ENCODE peak calls at places on chromosomes 11 and 22, in eight cellular contexts. B, K, W, M, X, T, C and Z are unnamed samples.

GRCh38 chr11:132901638-132902610 is 630.4 kb downstream of the OPCML start:
- DNase-seq in X (no peak), M (no peak), B (no peak), W (no peak), C (no peak), T (no peak), K (no peak), Z (no peak)

GRCh38 chr11:1298695-1299492 is 10.5 kb downstream of the TOLLIP start:
- DNase-seq in M (peak; percentile 73), X (peak; percentile 89), K (no peak), C (no peak), T (peak; percentile 20), W (no peak), B (peak; percentile 26), Z (peak; percentile 85)

GRCh38 chr11:13242564-13242963 is 35.0 kb upstream of the BMAL1 start:
- DNase-seq in K (no peak), X (no peak), W (no peak), M (no peak), B (no peak), T (no peak), C (no peak), Z (peak; percentile 37)

GRCh38 chr11:44564653-44565007 is 833 bp upstream of the CD82 start:
- DNase-seq in B (peak; percentile 84), K (peak; percentile 61), T (peak; percentile 85), X (peak; percentile 82), W (peak; percentile 50), M (peak; percentile 82), C (peak; percentile 86), Z (peak; percentile 96)

GRCh38 chr11:75161506-75161905 is 10.6 kb downstream of the SLCO2B1 start:
- DNase-seq in W (no peak), X (no peak), M (no peak), B (no peak), K (no peak), T (no peak), C (no peak), Z (no peak)

GRCh38 chr11:22337571-22338464 is at the start of gene SLC17A6:
- DNase-seq in C (peak; percentile 22), T (no peak), M (no peak), K (no peak), B (no peak), X (peak; percentile 15), W (no peak), Z (peak; percentile 25)

GRCh38 chr22:23816552-23816976 is 22.2 kb downstream of the DERL3 start:
- DNase-seq in X (no peak), M (no peak), T (no peak), B (no peak), K (no peak), C (no peak), W (no peak), Z (no peak)

GRCh38 chr11:45025716-45026492 is 75.2 kb upstream of the TP53I11 start:
- DNase-seq in T (no peak), C (no peak), M (peak; percentile 68), X (peak; percentile 50), W (peak; percentile 44), K (no peak), B (no peak), Z (no peak)

GRCh38 chr11:109658169-109658568 is 236.2 kb downstream of the C11orf87 start:
- DNase-seq in K (no peak), T (no peak), C (no peak), X (no peak), M (no peak), W (no peak), B (no peak), Z (no peak)

GRCh38 chr11:127056338-127056971 is 55.9 kb upstream of the KIRREL3 start:
- DNase-seq in W (no peak), X (no peak), T (peak; percentile 15), B (peak; percentile 15), C (no peak), M (no peak), K (no peak), Z (no peak)

GRCh38 chr22:42644422-42645340 is 4.3 kb upstream of the ATP5MGL start:
- DNase-seq in T (no peak), W (no peak), C (peak; percentile 23), X (peak; percentile 39), B (peak; percentile 59), K (no peak), M (peak; percentile 69), Z (no peak)

GRCh38 chr11:71451596-71452353 is 1.2 kb upstream of the NADSYN1 start:
- DNase-seq in W (peak; percentile 50), M (no peak), B (no peak), X (no peak), T (no peak), C (no peak), K (no peak), Z (no peak)

GRCh38 chr11:77882396-77882795 is 61.5 kb downstream of the AAMDC start:
- DNase-seq in T (no peak), K (no peak), X (no peak), W (no peak), B (no peak), M (no peak), C (peak; percentile 23), Z (no peak)

GRCh38 chr11:134554861-134555260 is 142.8 kb upstream of the B3GAT1 start:
- DNase-seq in T (no peak), X (no peak), B (no peak), K (no peak), M (no peak), C (no peak), W (no peak), Z (no peak)

GRCh38 chr11:129613076-129613475 is 202.6 kb upstream of the TMEM45B start:
- DNase-seq in W (no peak), X (peak; percentile 55), C (no peak), M (no peak), K (no peak), B (no peak), T (no peak), Z (peak; percentile 36)

GRCh38 chr11:76415073-76415472 is 29.7 kb upstream of the EMSY start:
- DNase-seq in X (no peak), B (no peak), W (no peak), C (no peak), K (no peak), M (no peak), T (no peak), Z (no peak)

GRCh38 chr11:14506532-14506931 is 6.9 kb upstream of the COPB1 start:
- DNase-seq in C (peak; percentile 34), X (peak; percentile 68), B (peak; percentile 13), M (no peak), W (no peak), K (no peak), T (no peak), Z (no peak)

GRCh38 chr11:103170865-103171264 is 61.6 kb downstream of the DYNC2H1 start:
- DNase-seq in K (no peak), T (peak; percentile 83), B (peak; percentile 47), W (no peak), C (no peak), X (peak; percentile 91), M (no peak), Z (peak; percentile 4)

GRCh38 chr11:118383657-118384056 is 17.7 kb upstream of the ATP5MG start:
- DNase-seq in B (no peak), M (no peak), T (no peak), X (no peak), K (no peak), C (no peak), W (no peak), Z (no peak)

GRCh38 chr11:93020248-93021088 is 51.0 kb downstream of the MTNR1B start:
- DNase-seq in X (peak; percentile 72), C (peak; percentile 89), W (no peak), B (peak; percentile 63), T (peak; percentile 86), K (no peak), M (no peak), Z (peak; percentile 98)

GRCh38 chr22:36201630-36202312 is at the start of gene APOL4:
- DNase-seq in X (no peak), T (no peak), B (no peak), K (no peak), W (no peak), M (peak; percentile 81), C (no peak), Z (no peak)

GRCh38 chr11:22775248-22775647 is 54.4 kb downstream of the SVIP start:
- DNase-seq in T (no peak), W (no peak), K (no peak), M (no peak), B (no peak), C (no peak), X (no peak), Z (no peak)

GRCh38 chr11:130278151-130278550 is 36.6 kb downstream of the ZBTB44 start:
- DNase-seq in W (no peak), M (no peak), K (no peak), X (no peak), B (no peak), T (no peak), C (no peak), Z (no peak)

GRCh38 chr11:73325036-73325981 is 17.2 kb downstream of the ARHGEF17 start:
- DNase-seq in T (peak; percentile 84), X (no peak), M (peak; percentile 56), W (no peak), C (no peak), K (no peak), B (peak; percentile 81), Z (no peak)

GRCh38 chr11:102384419-102385052 is 37.5 kb downstream of the BIRC2 start:
- DNase-seq in T (no peak), B (no peak), M (peak; percentile 36), C (no peak), X (no peak), K (no peak), W (no peak), Z (no peak)

GRCh38 chr22:20243545-20244249 is 24.4 kb downstream of the RTN4R start:
- DNase-seq in M (peak; percentile 71), K (peak; percentile 96), B (peak; percentile 70), W (peak; percentile 33), C (peak; percentile 71), T (peak; percentile 46), X (peak; percentile 87), Z (peak; percentile 56)

GRCh38 chr11:91527380-91528030 is 697.1 kb upstream of the FAT3 start:
- DNase-seq in T (no peak), W (no peak), K (no peak), C (no peak), M (no peak), B (no peak), X (no peak), Z (no peak)

GRCh38 chr11:45597116-45597515 is 68.3 kb downstream of the CHST1 start:
- DNase-seq in M (no peak), K (no peak), T (no peak), W (no peak), X (no peak), B (no peak), C (no peak), Z (no peak)

GRCh38 chr11:131511794-131512193 is 141.4 kb downstream of the NTM start:
- DNase-seq in K (no peak), T (no peak), W (peak; percentile 3), B (no peak), C (no peak), M (no peak), X (no peak), Z (peak; percentile 29)

GRCh38 chr11:62919898-62920640 is 1.1 kb downstream of the CHRM1 start:
- DNase-seq in B (no peak), W (no peak), M (no peak), X (no peak), T (no peak), K (no peak), C (no peak), Z (no peak)

GRCh38 chr11:9379046-9379445 is 5.4 kb upstream of the IPO7 start:
- DNase-seq in M (no peak), K (no peak), W (no peak), X (no peak), B (no peak), T (no peak), C (no peak), Z (no peak)

GRCh38 chr11:113401718-113402117 is 14.1 kb downstream of the ANKK1 start:
- DNase-seq in X (no peak), C (no peak), T (no peak), M (peak; percentile 80), B (peak; percentile 28), K (peak; percentile 75), W (peak; percentile 95), Z (peak; percentile 94)

GRCh38 chr11:24932110-24933000 is 435.5 kb downstream of the LUZP2 start:
- DNase-seq in X (no peak), T (no peak), M (no peak), B (no peak), K (no peak), C (no peak), W (no peak), Z (peak; percentile 10)